ENCODE peak calls at places on chromosomes 4 and X, in four cellular contexts. Q is HT1080; U is cardiac muscle cell; W is activated CD8-positive, alpha-beta T cell treated with anti-CD3 and anti-CD28 coated beads for 36 hours. R is an unnamed sample.
A peak's percentile ranks its signal among the peaks of the same experiment; 100 is the strongest.

GRCh38 chr4:118417325-118417724 is 64.5 kb upstream of the PRSS12 start:
- DNase-seq in Q (no peak), U (no peak), W (no peak), R (no peak)

GRCh38 chrX:121245763-121246162 is 198.4 kb downstream of the GLUD2 start:
- DNase-seq in Q (no peak), U (no peak), W (no peak), R (no peak)

GRCh38 chrX:66680451-66680850 is 41.6 kb upstream of the EDA2R start:
- DNase-seq in Q (peak; percentile 29), U (no peak), W (no peak), R (no peak)

GRCh38 chrX:115589419-115589818 is 28.4 kb downstream of the PLS3 start:
- DNase-seq in Q (no peak), U (no peak), W (no peak), R (no peak)

GRCh38 chr4:152937535-152938236 is 1.6 kb downstream of the FHDC1 start:
- DNase-seq in Q (peak; percentile 32), U (peak; percentile 37), W (peak; percentile 21), R (peak; percentile 68)

GRCh38 chr4:156751486-156751885 is 220.1 kb downstream of the PDGFC start:
- DNase-seq in Q (peak; percentile 73), U (no peak), W (no peak), R (no peak)

GRCh38 chr4:1465173-1466033 is 59.2 kb upstream of the NKX1-1 start:
- DNase-seq in Q (no peak), U (no peak), W (no peak), R (no peak)

GRCh38 chr4:53227451-53227850 is 138.4 kb downstream of the SCFD2 start:
- DNase-seq in Q (no peak), U (no peak), W (no peak), R (no peak)

GRCh38 chr4:22514001-22514400 is 1.9 kb downstream of the ADGRA3 start:
- DNase-seq in Q (peak; percentile 61), U (no peak), W (no peak), R (no peak)

GRCh38 chr4:1451106-1451751 is 45.0 kb upstream of the NKX1-1 start:
- DNase-seq in Q (no peak), U (no peak), W (no peak), R (no peak)

GRCh38 chrX:154458116-154458953 is at the start of gene PLXNA3:
- DNase-seq in Q (no peak), U (peak; percentile 65), W (peak; percentile 59), R (peak; percentile 36)

GRCh38 chr4:6460876-6461275 is 11.5 kb downstream of the PPP2R2C start:
- DNase-seq in Q (no peak), U (no peak), W (no peak), R (no peak)

GRCh38 chr4:3766791-3767561 is 791 bp downstream of the ADRA2C start:
- DNase-seq in Q (no peak), U (peak; percentile 29), W (peak; percentile 23), R (no peak)

GRCh38 chrX:110442631-110443030 is 84.0 kb downstream of the RTL9 start:
- DNase-seq in Q (peak; percentile 48), U (peak; percentile 50), W (peak; percentile 6), R (peak; percentile 2)

R was measured in small intestine.